ENCODE peak calls at places on chromosomes 5 and 9, in eight cellular contexts. J, R, I, Y, F, U, X and V are unnamed samples.

GRCh38 chr9:2985343-2985742 is 141.4 kb upstream of the PUM3 start:
- DNase-seq in J (no peak), R (no peak), I (no peak), Y (no peak), F (no peak), U (no peak), X (no peak), V (no peak)

GRCh38 chr5:128579111-128579510 is 41.1 kb upstream of the FBN2 start:
- DNase-seq in J (peak), R (peak), I (no peak), Y (no peak), F (peak), U (no peak), X (no peak), V (peak)

GRCh38 chr9:113609562-113610318 is 146.2 kb downstream of the RGS3 start:
- DNase-seq in J (no peak), R (no peak), I (no peak), Y (no peak), F (no peak), U (peak), X (no peak), V (no peak)

GRCh38 chr5:136006767-136007251 is 22.0 kb upstream of the TGFBI start:
- DNase-seq in J (peak), R (peak), I (no peak), Y (no peak), F (peak), U (no peak), X (no peak), V (peak)

GRCh38 chr9:132244582-132245455 is 83.0 kb downstream of the NTNG2 start:
- DNase-seq in J (no peak), R (no peak), I (no peak), Y (no peak), F (no peak), U (no peak), X (no peak), V (no peak)

GRCh38 chr5:4802044-4802443 is 338.1 kb upstream of the ADAMTS16 start:
- DNase-seq in J (no peak), R (peak), I (no peak), Y (no peak), F (no peak), U (no peak), X (no peak), V (peak)

GRCh38 chr5:35136386-35136785 is 88.6 kb upstream of the AGXT2 start:
- DNase-seq in J (peak), R (peak), I (no peak), Y (peak), F (peak), U (no peak), X (no peak), V (no peak)

GRCh38 chr9:2157277-2158105 is 142.3 kb downstream of the SMARCA2 start:
- DNase-seq in J (peak), R (no peak), I (peak), Y (peak), F (peak), U (no peak), X (no peak), V (no peak)

GRCh38 chr9:133115604-133116345 is 5.3 kb downstream of the RALGDS start:
- DNase-seq in J (peak), R (no peak), I (peak), Y (peak), F (no peak), U (peak), X (no peak), V (no peak)

GRCh38 chr9:102587231-102587630 is 407.9 kb upstream of the CYLC2 start:
- DNase-seq in J (no peak), R (no peak), I (no peak), Y (no peak), F (no peak), U (no peak), X (no peak), V (no peak)

GRCh38 chr5:79122963-79123362 is 11.4 kb downstream of the BHMT start:
- DNase-seq in J (no peak), R (no peak), I (no peak), Y (no peak), F (no peak), U (no peak), X (no peak), V (no peak)

GRCh38 chr5:35922468-35922867 is 16.0 kb downstream of the CAPSL start:
- DNase-seq in J (no peak), R (no peak), I (no peak), Y (no peak), F (no peak), U (no peak), X (no peak), V (no peak)

GRCh38 chr5:148425808-148426207 is 42.0 kb downstream of the FBXO38 start:
- DNase-seq in J (peak), R (no peak), I (no peak), Y (no peak), F (no peak), U (no peak), X (no peak), V (peak)

GRCh38 chr5:150266807-150267408 is 22.7 kb downstream of the CAMK2A start:
- DNase-seq in J (no peak), R (no peak), I (no peak), Y (no peak), F (no peak), U (no peak), X (no peak), V (no peak)

GRCh38 chr9:131633491-131634031 is 88.2 kb downstream of the PRRT1B start:
- DNase-seq in J (no peak), R (no peak), I (no peak), Y (no peak), F (no peak), U (no peak), X (no peak), V (no peak)

GRCh38 chr9:38163518-38163917 is 94.5 kb upstream of the SHB start:
- DNase-seq in J (no peak), R (no peak), I (no peak), Y (no peak), F (no peak), U (no peak), X (no peak), V (no peak)

GRCh38 chr5:27328480-27328879 is 290.1 kb upstream of the CDH9 start:
- DNase-seq in J (peak), R (peak), I (no peak), Y (no peak), F (peak), U (no peak), X (no peak), V (no peak)

GRCh38 chr5:173443971-173444370 is 115.8 kb upstream of the STC2 start:
- DNase-seq in J (no peak), R (no peak), I (no peak), Y (no peak), F (no peak), U (no peak), X (no peak), V (no peak)

GRCh38 chr5:115850771-115851416 is 9.2 kb downstream of the AP3S1 start:
- DNase-seq in J (peak), R (no peak), I (no peak), Y (no peak), F (no peak), U (no peak), X (no peak), V (no peak)